ENCODE peak calls at places on chromosomes 1 and 21, in four cellular contexts. C, D, F and M are unnamed samples.

GRCh38 chr1:23593556-23594148 is 34.4 kb upstream of the ID3 start:
- DNase-seq in C (no peak), F (peak; percentile 87), D (no peak), M (no peak)

GRCh38 chr1:2232916-2233438 is 4.9 kb downstream of the SKI start:
- DNase-seq in F (no peak), D (no peak), C (no peak), M (no peak)

GRCh38 chr1:198520524-198521254 is 19.8 kb downstream of the ATP6V1G3 start:
- DNase-seq in F (no peak), D (no peak), C (no peak), M (no peak)

GRCh38 chr1:12047120-12047876 is 15.8 kb upstream of the TNFRSF8 start:
- DNase-seq in C (no peak), D (no peak), F (no peak), M (no peak)

GRCh38 chr1:201783067-201783466 is 45.9 kb upstream of the IPO9 start:
- DNase-seq in C (no peak), D (no peak), F (no peak), M (no peak)

GRCh38 chr1:41382531-41383090 is 21.4 kb downstream of the FOXO6 start:
- DNase-seq in F (no peak), D (no peak), C (peak; percentile 77), M (no peak)

GRCh38 chr1:218249757-218250156 is 35.3 kb upstream of the RRP15 start:
- DNase-seq in F (no peak), C (no peak), D (no peak), M (no peak)

GRCh38 chr1:38244218-38244617 is 197.6 kb upstream of the POU3F1 start:
- DNase-seq in C (no peak), F (no peak), D (no peak), M (no peak)

GRCh38 chr21:46149205-46149901 is 6.0 kb downstream of the FTCD start:
- DNase-seq in D (no peak), C (peak; percentile 12), F (no peak), M (no peak)

GRCh38 chr1:36803870-36804560 is 230.3 kb downstream of the GRIK3 start:
- DNase-seq in F (no peak), C (no peak), D (no peak), M (no peak)

GRCh38 chr1:150543500-150544143 is 5.6 kb upstream of the ADAMTSL4 start:
- DNase-seq in D (no peak), C (no peak), F (peak; percentile 89), M (no peak)

DNA sequence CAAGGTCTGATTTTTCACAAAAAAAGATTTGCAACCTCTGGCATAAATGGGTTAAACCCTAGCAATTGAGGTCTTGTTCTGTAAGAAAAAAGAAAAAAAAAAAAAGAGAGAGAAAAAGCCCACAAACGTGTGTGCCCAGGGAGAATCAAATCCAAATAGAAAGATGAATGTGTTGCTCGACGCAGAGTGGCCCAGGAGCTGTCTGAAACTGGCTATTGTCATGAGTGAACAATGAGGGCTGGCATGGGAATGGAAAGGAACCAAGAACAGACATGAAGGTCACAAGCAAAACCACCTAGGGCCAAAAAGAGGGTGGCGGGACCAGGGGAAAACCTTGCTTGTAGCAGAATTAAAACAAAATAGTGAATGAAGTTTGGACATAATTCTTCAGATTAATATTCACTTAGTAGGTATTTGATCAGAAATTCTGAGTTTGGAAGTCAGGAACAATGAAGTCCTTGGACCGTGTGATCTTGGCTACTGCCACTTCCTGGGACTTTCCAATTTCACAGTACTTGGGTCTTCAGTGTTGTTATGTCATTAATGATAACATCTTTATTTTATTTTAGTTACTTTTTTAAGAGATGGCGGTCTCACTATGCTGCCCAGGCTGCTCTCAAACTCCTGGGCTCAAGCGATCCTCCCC is 3.1 kb downstream of the ENO1 start:
- DNase-seq in C (no peak), F (no peak), D (no peak), M (no peak)
- H3K4me3 ChIP-seq in C (no peak overlapping the region), F (no peak overlapping the region), D (no peak overlapping the region), M (peak overlapping the region; percentile 96)

DNA sequence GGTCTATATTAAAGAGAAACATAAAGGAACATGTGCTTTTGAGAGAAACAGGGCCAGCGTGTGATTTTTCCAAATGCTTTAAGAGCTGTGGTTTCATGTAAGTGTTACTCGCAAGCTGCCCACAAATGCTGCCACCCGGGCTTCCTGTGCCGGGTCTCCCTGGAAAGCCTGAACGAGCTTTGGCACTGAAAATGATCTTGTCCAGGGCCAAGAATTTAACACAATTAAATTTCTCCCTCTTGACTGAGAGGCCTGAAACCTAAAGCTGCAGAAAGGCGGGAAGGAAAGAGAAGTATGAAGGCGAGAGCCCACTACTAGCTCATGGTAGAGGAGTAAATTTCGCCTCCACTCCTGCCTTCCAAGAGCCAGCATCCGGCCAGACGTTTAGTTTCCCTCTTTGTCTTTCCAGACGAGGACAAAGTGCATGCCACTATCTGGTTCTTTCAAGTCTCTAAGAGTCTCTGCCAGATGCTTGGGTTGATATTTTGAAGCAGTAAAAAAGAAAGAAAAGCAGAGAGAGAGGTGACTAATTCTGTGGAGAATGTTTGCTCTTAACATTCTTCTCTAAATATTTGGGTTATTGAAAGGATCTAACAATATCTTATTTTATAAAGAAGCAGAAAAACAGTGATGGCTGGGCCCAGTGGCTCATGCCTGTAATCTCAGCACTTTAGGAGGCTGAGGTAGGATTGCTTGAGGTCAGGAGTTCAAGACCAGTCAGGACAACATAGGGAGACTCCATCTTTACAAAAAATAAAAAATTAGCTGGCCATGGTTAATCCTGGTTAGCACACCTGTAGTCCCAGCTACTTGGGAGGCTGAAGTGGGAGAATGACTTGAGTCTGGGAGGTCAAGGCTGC is 100.0 kb upstream of the HNRNPU start:
- DNase-seq in C (no peak), F (no peak), D (no peak), M (peak; percentile 37)
- H3K4me3 ChIP-seq in C (no peak overlapping the region), F (no peak overlapping the region), D (no peak overlapping the region), M (no peak overlapping the region)

DNA sequence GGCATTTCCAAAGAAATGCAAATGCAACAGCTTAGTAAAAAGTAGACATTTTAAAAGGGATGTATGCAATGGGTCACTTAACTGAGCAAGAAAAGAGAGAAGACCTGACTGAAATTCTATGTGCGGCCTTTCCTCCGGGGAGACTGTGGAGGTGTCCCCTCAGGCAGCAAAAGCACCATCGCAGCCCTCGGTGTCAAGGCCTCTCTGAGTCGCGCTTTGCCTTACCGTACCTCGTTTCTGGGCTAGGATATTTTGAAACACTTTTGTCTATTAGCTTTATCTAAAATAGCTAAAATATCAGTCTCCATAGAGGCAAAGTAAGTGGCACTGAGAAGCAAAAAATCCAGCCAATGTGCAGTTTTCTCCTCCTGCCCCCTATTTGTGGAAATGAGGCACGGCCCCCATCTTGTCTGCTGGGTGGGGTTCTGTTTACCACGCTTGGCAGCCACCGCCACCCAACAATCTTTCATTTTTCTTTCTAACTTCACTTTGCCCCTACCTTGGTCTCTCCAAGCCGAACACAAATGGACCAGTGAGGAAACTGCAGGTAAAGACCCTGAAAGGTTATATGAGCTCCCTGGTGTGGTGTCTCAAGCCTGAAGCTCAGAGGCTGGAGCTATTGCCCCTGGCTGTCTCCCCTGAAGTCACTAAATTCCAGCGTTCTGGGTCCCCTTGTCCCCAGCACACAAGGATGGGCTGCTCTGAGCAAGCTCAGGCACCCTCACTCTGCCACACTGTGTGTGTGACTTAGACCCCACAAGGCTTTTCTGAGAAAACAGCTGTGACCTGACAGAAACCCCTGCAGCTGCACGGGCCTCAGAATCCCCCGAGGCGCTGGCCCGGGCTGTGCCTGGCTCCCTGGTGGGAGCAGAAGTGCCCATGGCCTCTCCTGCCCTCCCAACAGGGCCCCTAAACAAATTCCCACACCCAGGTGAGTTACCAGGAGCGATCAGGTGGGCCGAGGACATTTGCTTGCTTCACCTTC is 1.6 kb downstream of the CD247 start:
- DNase-seq in F (no peak), C (no peak), D (no peak), M (peak; percentile 28)
- H3K4me3 ChIP-seq in F (no peak overlapping the region), C (no peak overlapping the region), D (no peak overlapping the region), M (peak overlapping the region; percentile 77)

GRCh38 chr1:109113787-109114568 is at the start of gene ELAPOR1:
- DNase-seq in D (no peak), C (no peak), F (peak; percentile 87), M (peak; percentile 78)

GRCh38 chr1:109112056-109112651 is 1.8 kb upstream of the ELAPOR1 start:
- DNase-seq in C (no peak), F (no peak), D (no peak), M (peak; percentile 49)

GRCh38 chr1:109112652-109113285 is 1.1 kb upstream of the ELAPOR1 start:
- DNase-seq in C (peak; percentile 90), F (peak; percentile 98), D (peak; percentile 40), M (peak; percentile 73)

GRCh38 chr1:109116286-109116685 is 2.4 kb downstream of the ELAPOR1 start:
- DNase-seq in D (no peak), F (no peak), C (no peak), M (no peak)

GRCh38 chr1:109115685-109116084 is 1.8 kb downstream of the ELAPOR1 start:
- DNase-seq in D (no peak), F (no peak), C (no peak), M (no peak)
- H3K4me3 ChIP-seq in D (no peak overlapping the region), F (no peak overlapping the region), C (no peak overlapping the region), M (no peak overlapping the region)